ENCODE peak calls at places on chromosomes 7 and 10, in six cellular contexts. One of them, this sample, is unnamed.

GRCh38 chr10:47405829-47406547 is 21.9 kb upstream of the ZNF488 start:
- DNase-seq in SK-N-SH: no peak
- DNase-seq in GM12878: no peak
- DNase-seq in H1: no peak
- DNase-seq in HL-60: no peak
- DNase-seq in HepG2: no peak
- DNase-seq in this sample: no peak

GRCh38 chr10:29470355-29470705 is 164.4 kb downstream of the SVIL start:
- DNase-seq in SK-N-SH: peak; percentile 52
- DNase-seq in GM12878: no peak
- DNase-seq in H1: peak; percentile 91
- DNase-seq in HL-60: peak; percentile 1
- DNase-seq in HepG2: no peak
- DNase-seq in this sample: peak; percentile 59

GRCh38 chr7:124566576-124566975 is 199.0 kb downstream of the GPR37 start:
- DNase-seq in SK-N-SH: no peak
- DNase-seq in GM12878: no peak
- DNase-seq in H1: no peak
- DNase-seq in HL-60: no peak
- DNase-seq in HepG2: no peak
- DNase-seq in this sample: no peak

GRCh38 chr10:91487914-91488577 is 77.9 kb downstream of the HECTD2 start:
- DNase-seq in SK-N-SH: no peak
- DNase-seq in GM12878: no peak
- DNase-seq in H1: no peak
- DNase-seq in HL-60: no peak
- DNase-seq in HepG2: no peak
- DNase-seq in this sample: no peak

GRCh38 chr7:129607471-129608120 is 3.9 kb upstream of the NRF1 start:
- DNase-seq in SK-N-SH: peak; percentile 64
- DNase-seq in GM12878: no peak
- DNase-seq in H1: peak; percentile 78
- DNase-seq in HL-60: peak; percentile 64
- DNase-seq in HepG2: no peak
- DNase-seq in this sample: peak; percentile 78

GRCh38 chr7:15685358-15686181 is 913 bp downstream of the MEOX2 start:
- DNase-seq in SK-N-SH: peak; percentile 16
- DNase-seq in GM12878: no peak
- DNase-seq in H1: peak; percentile 75
- DNase-seq in HL-60: no peak
- DNase-seq in HepG2: no peak
- DNase-seq in this sample: no peak

GRCh38 chr7:54985405-54986360 is 33.1 kb upstream of the EGFR start:
- DNase-seq in SK-N-SH: no peak
- DNase-seq in GM12878: no peak
- DNase-seq in H1: no peak
- DNase-seq in HL-60: no peak
- DNase-seq in HepG2: peak; percentile 42
- DNase-seq in this sample: no peak

GRCh38 chr7:26343320-26343832 is 51.7 kb downstream of the SNX10 start:
- DNase-seq in SK-N-SH: no peak
- DNase-seq in GM12878: no peak
- DNase-seq in H1: no peak
- DNase-seq in HL-60: no peak
- DNase-seq in HepG2: peak; percentile 37
- DNase-seq in this sample: no peak

GRCh38 chr7:104790440-104790839 is 223.6 kb upstream of the KMT2E start:
- DNase-seq in SK-N-SH: no peak
- DNase-seq in GM12878: no peak
- DNase-seq in H1: no peak
- DNase-seq in HL-60: no peak
- DNase-seq in HepG2: no peak
- DNase-seq in this sample: no peak

GRCh38 chr7:10708447-10708846 is 265.2 kb upstream of the PHF14 start:
- DNase-seq in SK-N-SH: peak; percentile 43
- DNase-seq in GM12878: no peak
- DNase-seq in H1: no peak
- DNase-seq in HL-60: peak; percentile 9
- DNase-seq in HepG2: peak; percentile 4
- DNase-seq in this sample: peak; percentile 32

GRCh38 chr7:127831312-127832212 is 179.6 kb downstream of the SND1 start:
- DNase-seq in SK-N-SH: peak; percentile 76
- DNase-seq in GM12878: no peak
- DNase-seq in H1: no peak
- DNase-seq in HL-60: no peak
- DNase-seq in HepG2: no peak
- DNase-seq in this sample: no peak

GRCh38 chr10:132784582-132785432 is 1.1 kb downstream of the NKX6-2 start:
- DNase-seq in SK-N-SH: no peak
- DNase-seq in GM12878: no peak
- DNase-seq in H1: peak; percentile 75
- DNase-seq in HL-60: no peak
- DNase-seq in HepG2: no peak
- DNase-seq in this sample: no peak

GRCh38 chr7:51647931-51648351 is 331.3 kb upstream of the COBL start:
- DNase-seq in SK-N-SH: peak; percentile 36
- DNase-seq in GM12878: no peak
- DNase-seq in H1: no peak
- DNase-seq in HL-60: no peak
- DNase-seq in HepG2: peak; percentile 49
- DNase-seq in this sample: no peak

GRCh38 chr10:6543431-6544005 is 36.6 kb downstream of the PRKCQ start:
- DNase-seq in SK-N-SH: no peak
- DNase-seq in GM12878: no peak
- DNase-seq in H1: no peak
- DNase-seq in HL-60: no peak
- DNase-seq in HepG2: no peak
- DNase-seq in this sample: no peak

GRCh38 chr7:133081119-133081604 is 728 bp downstream of the CHCHD3 start:
- DNase-seq in SK-N-SH: peak; percentile 51
- DNase-seq in GM12878: no peak
- DNase-seq in H1: no peak
- DNase-seq in HL-60: peak; percentile 3
- DNase-seq in HepG2: peak; percentile 12
- DNase-seq in this sample: peak; percentile 66

GRCh38 chr7:192035-192649 is at the start of gene FAM20C:
- DNase-seq in SK-N-SH: peak; percentile 91
- DNase-seq in GM12878: no peak
- DNase-seq in H1: no peak
- DNase-seq in HL-60: peak; percentile 63
- DNase-seq in HepG2: no peak
- DNase-seq in this sample: peak; percentile 67

GRCh38 chr10:84352251-84352842 is 24.0 kb downstream of the CCSER2 start:
- DNase-seq in SK-N-SH: peak; percentile 65
- DNase-seq in GM12878: no peak
- DNase-seq in H1: peak; percentile 74
- DNase-seq in HL-60: peak; percentile 55
- DNase-seq in HepG2: peak; percentile 45
- DNase-seq in this sample: peak; percentile 72

GRCh38 chr10:35774109-35774508 is 132.0 kb upstream of the FZD8 start:
- DNase-seq in SK-N-SH: no peak
- DNase-seq in GM12878: no peak
- DNase-seq in H1: no peak
- DNase-seq in HL-60: no peak
- DNase-seq in HepG2: no peak
- DNase-seq in this sample: no peak

GRCh38 chr7:73446716-73447115 is 13.1 kb downstream of the FZD9 start:
- DNase-seq in SK-N-SH: no peak
- DNase-seq in GM12878: no peak
- DNase-seq in H1: no peak
- DNase-seq in HL-60: no peak
- DNase-seq in HepG2: no peak
- DNase-seq in this sample: no peak

GRCh38 chr7:5692112-5692844 is 89.2 kb downstream of the RNF216 start:
- DNase-seq in SK-N-SH: peak; percentile 54
- DNase-seq in GM12878: no peak
- DNase-seq in H1: no peak
- DNase-seq in HL-60: no peak
- DNase-seq in HepG2: peak; percentile 71
- DNase-seq in this sample: no peak

GRCh38 chr10:73344267-73344666 is 14.4 kb downstream of the CFAP70 start:
- DNase-seq in SK-N-SH: no peak
- DNase-seq in GM12878: no peak
- DNase-seq in H1: no peak
- DNase-seq in HL-60: no peak
- DNase-seq in HepG2: no peak
- DNase-seq in this sample: no peak

GRCh38 chr7:47186316-47186715 is 395.6 kb downstream of the TNS3 start:
- DNase-seq in SK-N-SH: no peak
- DNase-seq in GM12878: peak; percentile 25
- DNase-seq in H1: no peak
- DNase-seq in HL-60: no peak
- DNase-seq in HepG2: no peak
- DNase-seq in this sample: no peak

GRCh38 chr7:112159346-112159745 is 46.9 kb downstream of the DOCK4 start:
- DNase-seq in SK-N-SH: no peak
- DNase-seq in GM12878: no peak
- DNase-seq in H1: no peak
- DNase-seq in HL-60: peak; percentile 59
- DNase-seq in HepG2: no peak
- DNase-seq in this sample: no peak

GRCh38 chr7:21338728-21339164 is 89.1 kb upstream of the SP4 start:
- DNase-seq in SK-N-SH: no peak
- DNase-seq in GM12878: no peak
- DNase-seq in H1: no peak
- DNase-seq in HL-60: no peak
- DNase-seq in HepG2: no peak
- DNase-seq in this sample: no peak

GRCh38 chr7:96887426-96887825 is 117.9 kb upstream of the DLX6 start:
- DNase-seq in SK-N-SH: no peak
- DNase-seq in GM12878: no peak
- DNase-seq in H1: no peak
- DNase-seq in HL-60: no peak
- DNase-seq in HepG2: no peak
- DNase-seq in this sample: no peak

DNA sequence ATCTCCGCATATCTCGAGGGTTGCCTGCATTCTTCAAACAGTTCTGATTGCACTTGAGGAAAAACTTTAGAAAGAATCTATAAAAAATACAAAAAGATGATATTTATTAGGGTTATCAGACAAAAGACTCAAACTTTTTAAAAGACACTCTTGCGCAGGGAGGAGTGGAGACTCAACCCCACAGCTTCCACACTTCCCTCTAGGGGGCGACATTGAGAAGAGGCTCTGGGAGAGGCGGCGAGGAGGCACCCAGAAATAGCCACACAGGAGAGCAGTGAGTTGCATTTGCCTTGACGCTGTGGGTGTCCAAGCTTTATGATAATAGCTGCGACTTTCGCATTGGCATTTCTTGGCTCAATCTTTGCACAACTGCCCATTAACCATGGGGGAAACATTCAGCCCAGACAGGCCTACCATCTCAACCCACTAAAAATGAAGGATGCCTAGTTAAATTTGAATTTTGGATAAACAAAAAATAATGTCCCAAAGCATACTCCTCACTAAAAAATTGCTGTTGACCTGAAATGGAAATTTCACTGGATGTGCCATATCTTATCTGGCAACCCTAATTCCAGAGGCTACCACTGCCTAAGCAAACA is 86.2 kb downstream of the EBF3 start:
- DNase-seq in SK-N-SH: peak; percentile 50
- DNase-seq in GM12878: no peak
- DNase-seq in H1: peak; percentile 76
- DNase-seq in HL-60: peak; percentile 41
- DNase-seq in HepG2: peak; percentile 28
- DNase-seq in this sample: peak; percentile 49
- TF ChIP-seq GABPA in SK-N-SH: no peak
- TF ChIP-seq GABPA in GM12878: no peak
- TF ChIP-seq GABPA in H1: no peak
- TF ChIP-seq GABPA in HL-60: no peak
- TF ChIP-seq GABPA in HepG2: no peak
- TF ChIP-seq GABPA in this sample: no peak

DNA sequence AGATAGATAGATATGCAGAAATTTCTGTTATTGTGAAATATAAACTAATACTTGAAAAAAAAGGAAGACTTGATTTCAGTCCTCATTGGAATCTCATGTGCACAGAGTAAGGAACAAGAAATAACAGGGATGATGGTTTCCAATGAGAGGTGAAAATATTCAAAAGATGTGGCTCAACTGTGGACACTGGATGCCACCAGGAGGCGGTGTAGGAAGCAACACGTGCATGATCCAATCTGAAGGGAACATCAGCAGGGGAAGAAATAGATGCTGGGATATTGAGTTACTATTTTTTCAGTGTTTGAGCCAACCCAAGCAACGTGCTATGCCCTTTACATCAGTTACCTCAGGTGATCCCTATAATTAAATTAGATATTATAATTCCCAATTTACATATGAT is 710.8 kb upstream of the LRRTM3 start:
- DNase-seq in SK-N-SH: peak; percentile 1
- DNase-seq in GM12878: no peak
- DNase-seq in H1: no peak
- DNase-seq in HL-60: no peak
- DNase-seq in HepG2: peak; percentile 4
- DNase-seq in this sample: no peak
- TF ChIP-seq GABPA in SK-N-SH: no peak
- TF ChIP-seq GABPA in GM12878: no peak
- TF ChIP-seq GABPA in H1: no peak
- TF ChIP-seq GABPA in HL-60: no peak
- TF ChIP-seq GABPA in HepG2: no peak
- TF ChIP-seq GABPA in this sample: no peak

GRCh38 chr7:131224996-131225395 is 102.7 kb upstream of the MKLN1 start:
- DNase-seq in SK-N-SH: no peak
- DNase-seq in GM12878: no peak
- DNase-seq in H1: no peak
- DNase-seq in HL-60: no peak
- DNase-seq in HepG2: no peak
- DNase-seq in this sample: no peak

GRCh38 chr7:131222171-131222570 is 105.5 kb upstream of the MKLN1 start:
- DNase-seq in SK-N-SH: no peak
- DNase-seq in GM12878: no peak
- DNase-seq in H1: no peak
- DNase-seq in HL-60: no peak
- DNase-seq in HepG2: no peak
- DNase-seq in this sample: no peak

GRCh38 chr7:131223151-131223550 is 104.5 kb upstream of the MKLN1 start:
- DNase-seq in SK-N-SH: no peak
- DNase-seq in GM12878: no peak
- DNase-seq in H1: no peak
- DNase-seq in HL-60: no peak
- DNase-seq in HepG2: no peak
- DNase-seq in this sample: no peak

GRCh38 chr7:131226116-131226562 is 101.5 kb upstream of the MKLN1 start:
- DNase-seq in SK-N-SH: no peak
- DNase-seq in GM12878: no peak
- DNase-seq in H1: no peak
- DNase-seq in HL-60: no peak
- DNase-seq in HepG2: peak; percentile 44
- DNase-seq in this sample: no peak

GRCh38 chr7:131225619-131226101 is 102.0 kb upstream of the MKLN1 start:
- DNase-seq in SK-N-SH: no peak
- DNase-seq in GM12878: no peak
- DNase-seq in H1: no peak
- DNase-seq in HL-60: no peak
- DNase-seq in HepG2: peak; percentile 27
- DNase-seq in this sample: no peak
- TF ChIP-seq GABPA in SK-N-SH: no peak
- TF ChIP-seq GABPA in GM12878: no peak
- TF ChIP-seq GABPA in H1: no peak
- TF ChIP-seq GABPA in HL-60: no peak
- TF ChIP-seq GABPA in HepG2: no peak
- TF ChIP-seq GABPA in this sample: no peak

GRCh38 chr10:46267132-46267985 is 19.4 kb upstream of the ANTXRL start:
- DNase-seq in SK-N-SH: no peak
- DNase-seq in GM12878: no peak
- DNase-seq in H1: no peak
- DNase-seq in HL-60: no peak
- DNase-seq in HepG2: no peak
- DNase-seq in this sample: no peak
- TF ChIP-seq GABPA in SK-N-SH: no peak
- TF ChIP-seq GABPA in GM12878: no peak
- TF ChIP-seq GABPA in H1: no peak
- TF ChIP-seq GABPA in HL-60: no peak
- TF ChIP-seq GABPA in HepG2: no peak
- TF ChIP-seq GABPA in this sample: no peak